ENCODE peak calls at places on chromosomes 6 and 20, in five cellular contexts. M is neuronal stem cell, V is A549, K is right lobe of liver, T is fibroblast of lung. E is an unnamed sample.

GRCh38 chr6:154766993-154767392 is 33.8 kb downstream of the SCAF8 start:
- DNase-seq in M (peak; percentile 51), V (no peak), K (no peak), T (peak; percentile 38), E (no peak)

GRCh38 chr6:148524976-148525375 is 182.3 kb downstream of the SASH1 start:
- DNase-seq in M (no peak), V (no peak), K (no peak), T (peak; percentile 92), E (peak; percentile 77)

GRCh38 chr6:814378-815347 is 121.7 kb upstream of the EXOC2 start:
- DNase-seq in M (no peak), V (no peak), K (no peak), T (no peak), E (no peak)

GRCh38 chr6:31693535-31693934 is 9.6 kb downstream of the ABHD16A start:
- DNase-seq in M (no peak), V (no peak), K (no peak), T (no peak), E (no peak)

GRCh38 chr6:35282472-35282871 is 15.1 kb upstream of the DEF6 start:
- DNase-seq in M (no peak), V (no peak), K (no peak), T (no peak), E (no peak)

GRCh38 chr6:109178921-109179320 is 83.6 kb downstream of the CEP57L1 start:
- DNase-seq in M (no peak), V (no peak), K (no peak), T (no peak), E (no peak)

GRCh38 chr20:42749548-42749947 is 440.2 kb downstream of the PTPRT start:
- DNase-seq in M (no peak), V (no peak), K (no peak), T (no peak), E (no peak)

GRCh38 chr6:158684745-158685355 is 35.0 kb downstream of the SYTL3 start:
- DNase-seq in M (no peak), V (no peak), K (no peak), T (no peak), E (no peak)

GRCh38 chr6:6915219-6915618 is 192.5 kb upstream of the RREB1 start:
- DNase-seq in M (no peak), V (no peak), K (no peak), T (no peak), E (no peak)

GRCh38 chr6:32088487-32089049 is 20.6 kb downstream of the TNXB start:
- DNase-seq in M (no peak), V (no peak), K (no peak), T (no peak), E (no peak)

DNA sequence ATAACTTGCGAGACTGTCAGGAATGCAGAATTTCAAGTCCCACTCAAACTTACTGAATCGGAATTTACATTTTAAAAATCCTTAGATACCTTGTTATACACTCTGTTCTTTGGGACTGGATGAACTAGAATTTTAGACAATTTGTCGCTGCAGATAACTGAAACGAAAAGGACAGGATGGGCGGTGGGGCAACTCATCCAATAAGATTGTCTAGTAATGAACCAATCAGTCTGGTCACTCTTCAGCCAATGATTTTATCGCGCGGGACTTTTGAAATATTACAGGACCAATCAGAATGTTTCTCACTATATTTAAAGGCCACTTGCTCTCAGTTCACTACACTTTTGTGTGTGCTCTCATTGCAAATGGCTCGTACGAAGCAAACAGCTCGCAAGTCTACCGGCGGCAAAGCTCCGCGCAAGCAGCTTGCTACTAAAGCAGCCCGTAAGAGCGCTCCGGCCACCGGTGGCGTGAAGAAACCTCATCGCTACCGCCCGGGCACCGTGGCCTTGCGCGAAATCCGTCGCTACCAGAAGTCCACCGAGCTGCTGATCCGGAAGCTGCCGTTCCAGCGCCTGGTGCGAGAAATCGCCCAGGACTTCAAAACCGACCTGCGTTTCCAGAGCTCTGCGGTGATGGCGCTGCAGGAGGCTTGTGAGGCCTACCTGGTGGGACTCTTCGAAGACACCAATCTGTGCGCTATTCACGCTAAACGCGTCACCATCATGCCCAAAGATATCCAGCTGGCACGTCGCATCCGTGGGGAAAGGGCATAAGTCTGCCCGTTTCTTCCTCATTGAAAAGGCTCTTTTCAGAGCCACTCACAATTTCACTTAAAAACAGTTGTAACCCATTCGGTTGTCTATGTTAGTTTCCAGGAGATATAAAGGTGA is 41.9 kb upstream of the HFE start:
- DNase-seq in M (peak; percentile 80), V (peak; percentile 55), K (peak; percentile 59), T (peak; percentile 89), E (peak; percentile 78)
- H3K4me3 ChIP-seq in M (peak overlapping the region; percentile 41), V (peak overlapping the region; percentile 40), K (peak overlapping the region; percentile 49), T (peak overlapping the region; percentile 55), E (peak overlapping the region; percentile 58)

DNA sequence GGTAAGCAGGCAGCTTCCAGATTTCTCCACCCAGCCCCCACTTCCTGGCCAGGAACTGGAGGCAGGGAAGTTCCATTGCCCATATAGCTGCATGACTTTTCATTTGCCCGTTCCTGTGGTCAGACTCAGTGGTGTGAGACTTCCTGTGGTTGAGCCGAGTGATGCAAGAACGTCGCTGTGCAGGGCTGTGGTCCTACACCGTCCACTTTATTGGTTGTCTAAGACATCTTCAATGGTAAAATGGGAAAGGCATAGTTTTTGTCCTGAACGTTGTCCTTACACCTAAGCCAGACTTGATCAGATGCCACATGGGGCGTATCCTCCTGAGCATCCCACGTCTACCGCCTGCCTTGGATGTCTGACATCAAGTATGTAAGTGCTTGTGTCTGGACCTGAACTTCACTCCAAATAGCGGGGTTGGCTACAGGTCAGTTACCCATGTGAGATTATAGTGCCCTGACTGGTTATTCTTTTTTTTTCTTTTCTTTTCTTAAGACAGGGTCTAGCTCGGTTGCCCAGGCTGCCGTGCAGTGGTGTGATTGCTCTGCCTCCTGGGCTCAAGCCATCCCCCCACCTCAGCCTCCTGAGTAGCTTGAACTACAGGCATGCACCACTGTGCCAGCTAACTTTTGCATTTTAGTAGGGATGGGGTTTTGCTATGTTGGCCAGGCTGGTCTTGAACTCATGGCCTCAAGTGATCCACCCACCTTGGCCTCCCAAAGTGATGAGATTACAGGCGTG is 25.9 kb upstream of the GTSF1L start:
- DNase-seq in M (no peak), V (no peak), K (peak; percentile 30), T (peak; percentile 98), E (peak; percentile 85)
- H3K4me3 ChIP-seq in M (no peak overlapping the region), V (no peak overlapping the region), K (no peak overlapping the region), T (no peak overlapping the region), E (no peak overlapping the region)

GRCh38 chr6:43229803-43230239 is 540 bp upstream of the DNPH1 start:
- DNase-seq in M (no peak), V (no peak), K (no peak), T (no peak), E (no peak)
- H3K4me3 ChIP-seq in M (peak overlapping the region; percentile 71), V (no peak overlapping the region), K (no peak overlapping the region), T (peak overlapping the region; percentile 63), E (peak overlapping the region; percentile 58)

DNA sequence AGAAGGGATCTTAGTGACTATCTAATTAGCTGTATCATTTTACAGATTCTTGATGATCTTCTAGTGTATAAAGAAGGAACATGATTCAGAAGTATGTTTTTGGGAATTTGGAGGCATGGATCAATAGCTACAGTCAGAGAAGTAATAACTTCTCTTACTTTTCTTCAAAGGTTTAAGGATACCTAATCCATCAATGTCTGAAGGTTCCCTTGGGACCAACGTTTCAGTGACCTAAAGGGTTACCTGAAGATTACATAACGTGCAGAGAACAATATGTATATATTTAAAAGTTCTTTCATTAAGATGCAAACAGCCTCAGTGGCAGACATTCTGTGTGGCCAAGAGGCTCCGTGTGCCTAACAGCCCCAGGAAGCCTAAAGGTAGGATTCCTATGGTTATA is 3.2 kb downstream of the HDAC2 start:
- DNase-seq in M (no peak), V (no peak), K (no peak), T (no peak), E (no peak)
- H3K4me3 ChIP-seq in M (no peak overlapping the region), V (no peak overlapping the region), K (no peak overlapping the region), T (no peak overlapping the region), E (no peak overlapping the region)

DNA sequence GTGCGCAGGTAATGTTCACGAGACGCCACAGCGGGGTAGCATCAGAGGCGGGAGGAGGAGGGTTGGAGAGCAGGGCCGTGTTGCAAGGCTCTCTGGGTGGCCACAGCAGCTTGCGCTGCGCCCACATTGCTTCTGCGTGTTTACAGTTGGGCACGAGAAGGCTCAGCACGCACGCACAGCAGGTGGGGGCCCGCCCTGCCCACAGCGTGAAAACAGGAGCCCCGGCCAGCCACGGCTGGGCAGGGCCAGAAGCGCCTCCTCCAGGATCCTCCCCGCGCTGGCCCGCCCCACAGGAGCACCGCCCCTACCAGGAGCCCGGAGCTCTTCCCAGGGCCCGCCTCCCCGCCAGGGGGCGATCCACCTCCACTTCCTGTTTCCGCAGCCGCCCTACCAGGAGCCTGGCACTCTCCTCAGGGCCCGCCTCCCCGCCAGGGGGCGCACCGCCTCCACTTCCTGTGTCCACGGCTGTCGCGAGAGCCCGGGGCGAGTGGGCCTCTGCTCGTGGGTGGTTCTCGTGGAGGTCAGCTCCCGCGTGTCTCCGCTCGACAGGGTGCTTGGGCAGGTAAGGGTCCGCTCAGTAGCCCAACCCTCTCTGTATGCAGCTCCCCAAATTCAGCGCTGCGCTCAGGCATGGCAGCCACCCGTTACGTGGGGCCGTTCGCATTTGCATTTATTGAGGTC is at the start of gene FAM50B:
- DNase-seq in M (peak; percentile 82), V (peak; percentile 58), K (peak; percentile 91), T (peak; percentile 79), E (peak; percentile 37)
- H3K4me3 ChIP-seq in M (no peak within 1 kb of the TSS), V (peak within 1 kb of the TSS; percentile 38), K (peak within 1 kb of the TSS; percentile 40), T (peak within 1 kb of the TSS; percentile 65), E (peak within 1 kb of the TSS; percentile 49)

DNA sequence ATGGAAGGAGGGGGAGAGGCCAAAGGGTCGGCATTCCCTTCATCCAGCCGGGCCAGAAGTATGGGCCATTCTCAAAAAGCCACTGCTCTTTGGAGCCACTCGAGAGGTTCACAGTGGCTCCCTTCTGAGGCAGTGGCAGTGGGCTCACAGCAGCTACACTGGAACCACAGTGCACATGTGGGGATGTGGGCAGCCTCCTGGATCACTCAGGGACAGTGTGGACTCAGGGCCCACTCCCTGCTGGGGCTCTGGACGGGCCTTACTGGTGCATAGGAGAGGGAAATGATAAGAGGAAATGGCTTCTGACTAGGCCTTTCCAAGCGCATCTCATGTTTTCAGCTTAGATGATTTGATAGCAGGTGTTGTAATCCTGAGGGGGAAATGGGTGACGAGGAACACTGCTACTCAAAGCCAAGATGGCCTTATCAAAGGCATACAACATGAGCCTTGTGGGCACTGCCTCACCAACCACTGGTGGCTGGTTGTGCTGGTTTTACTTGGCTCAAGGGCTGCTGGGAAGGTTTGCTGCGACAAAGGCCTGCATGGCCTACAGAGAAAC is 44.0 kb downstream of the PANK2 start:
- DNase-seq in M (no peak), V (no peak), K (no peak), T (no peak), E (no peak)
- H3K4me3 ChIP-seq in M (no peak overlapping the region), V (no peak overlapping the region), K (peak overlapping the region; percentile 44), T (peak overlapping the region; percentile 41), E (no peak overlapping the region)

DNA sequence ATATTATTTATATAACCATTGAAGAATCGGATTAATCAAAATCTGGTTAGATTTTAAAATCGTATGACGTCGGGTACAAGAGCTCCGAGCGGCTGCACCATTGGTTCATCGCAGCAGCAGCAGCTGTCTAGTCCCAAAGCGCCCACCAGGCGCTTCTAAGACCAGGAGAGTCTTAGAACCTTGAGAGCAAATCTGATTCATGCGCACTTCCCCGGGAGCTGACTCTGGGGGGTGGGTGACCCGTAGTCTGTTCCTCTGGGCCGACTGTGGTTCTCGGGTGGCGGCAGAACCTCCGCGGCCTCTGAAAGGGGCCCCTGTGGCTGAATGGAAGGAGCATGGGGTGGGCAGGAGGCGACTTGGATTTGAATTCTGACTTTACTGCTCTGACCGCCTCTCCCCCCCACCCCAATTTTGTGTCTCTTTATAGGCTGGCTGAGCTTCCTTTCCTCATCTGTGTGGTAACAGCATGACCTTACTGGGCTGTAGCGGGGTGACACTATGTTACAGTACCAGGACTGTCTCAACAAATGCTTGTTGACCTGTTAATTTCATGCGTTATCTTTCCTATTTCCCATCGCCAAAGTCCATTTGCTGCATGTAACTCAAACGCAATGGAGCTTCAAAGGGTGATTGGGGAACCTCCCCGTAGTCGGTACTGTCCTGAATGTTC is 119.7 kb downstream of the RTN4IP1 start:
- DNase-seq in M (peak; percentile 14), V (no peak), K (no peak), T (peak; percentile 47), E (no peak)
- H3K4me3 ChIP-seq in M (no peak overlapping the region), V (no peak overlapping the region), K (no peak overlapping the region), T (peak overlapping the region; percentile 80), E (peak overlapping the region; percentile 52)

GRCh38 chr6:144582939-144583613 is 297.9 kb downstream of the UTRN start:
- DNase-seq in M (no peak), V (no peak), K (peak; percentile 42), T (peak; percentile 39), E (no peak)
- H3K4me3 ChIP-seq in M (peak overlapping the region; percentile 29), V (no peak overlapping the region), K (no peak overlapping the region), T (peak overlapping the region; percentile 47), E (peak overlapping the region; percentile 13)

E was measured in skeletal muscle cell.